ENCODE peak calls at places on chromosome 22, in nine cellular contexts. X is MV-4-11; L is endothelial cell; Y is pancreas; E is NCI-H2029 treated with DMSO at 0.1 percent for 48 hours; G is T follicular helper cell; I is activated T-helper 1 cell treated with Interleukin-2 at 50 U/mL for 16 hours; S is DMS153; J is stimulated activated CD8-positive, alpha-beta memory T cell treated with anti-CD3 and anti-CD28 coated beads, Interleukin-12 subunit alpha, Interleukin-12 subunit beta, amount 100 ng/mL, for 4 hours. M is an unnamed sample.

GRCh38 chr22:22009661-22010060 is 27.1 kb upstream of the TOP3B start:
- DNase-seq in S (no peak), G (no peak), X (no peak), L (no peak), J (no peak), I (no peak), Y (no peak), E (no peak), M (no peak)

GRCh38 chr22:45014658-45015057 is 4.9 kb upstream of the PHF21B start:
- DNase-seq in G (no peak), L (no peak), Y (no peak), J (no peak), X (no peak), S (no peak), E (no peak), I (no peak), M (no peak)

GRCh38 chr22:46547179-46547882 is 9.9 kb upstream of the CELSR1 start:
- DNase-seq in E (no peak), J (no peak), G (no peak), I (no peak), X (peak), S (no peak), L (no peak), Y (no peak), M (no peak)

GRCh38 chr22:19062909-19063308 is 59.3 kb downstream of the DGCR2 start:
- DNase-seq in I (no peak), G (no peak), S (no peak), Y (peak), L (no peak), J (no peak), X (no peak), E (no peak), M (no peak)

GRCh38 chr22:50529416-50530279 is at the start of gene TYMP:
- DNase-seq in L (no peak), S (no peak), J (peak), E (no peak), G (no peak), Y (peak), I (peak), X (peak), M (no peak)

GRCh38 chr22:48275412-48275811 is 1513.0 kb downstream of the TBC1D22A start:
- DNase-seq in I (no peak), E (no peak), Y (no peak), X (no peak), J (no peak), S (no peak), G (no peak), L (no peak), M (no peak)

GRCh38 chr22:21726650-21727049 is 8.9 kb downstream of the YPEL1 start:
- DNase-seq in G (no peak), X (peak), Y (peak), I (no peak), E (no peak), S (no peak), L (peak), J (no peak), M (no peak)

GRCh38 chr22:47734511-47734910 is 972.1 kb downstream of the TBC1D22A start:
- DNase-seq in E (no peak), J (no peak), Y (no peak), L (no peak), G (no peak), I (no peak), X (no peak), S (no peak), M (no peak)

GRCh38 chr22:48758905-48759875 is 1068.5 kb downstream of the BRD1 start:
- DNase-seq in S (no peak), L (no peak), J (no peak), G (no peak), X (no peak), Y (no peak), E (no peak), I (no peak), M (no peak)

GRCh38 chr22:30606455-30607299 is at the start of gene TCN2:
- DNase-seq in J (no peak), L (peak), I (no peak), G (no peak), X (peak), E (peak), S (peak), Y (peak), M (no peak)

GRCh38 chr22:38075105-38075825 is 8.7 kb downstream of the SLC16A8 start:
- DNase-seq in Y (peak), L (no peak), G (no peak), J (no peak), E (no peak), S (no peak), X (no peak), I (no peak), M (no peak)

GRCh38 chr22:36921309-36922096 is 8.1 kb downstream of the CSF2RB start:
- DNase-seq in E (no peak), J (no peak), I (no peak), L (no peak), S (no peak), X (peak), G (no peak), Y (no peak), M (no peak)

GRCh38 chr22:35440129-35440528 is 40.2 kb downstream of the MCM5 start:
- DNase-seq in I (no peak), S (no peak), G (no peak), L (no peak), Y (no peak), J (no peak), E (no peak), X (no peak), M (no peak)

GRCh38 chr22:28514314-28514713 is 165.3 kb downstream of the TTC28 start:
- DNase-seq in G (no peak), X (no peak), Y (no peak), E (no peak), J (no peak), I (no peak), S (no peak), L (no peak), M (no peak)

GRCh38 chr22:46150615-46151423 is 493 bp downstream of the PPARA start:
- DNase-seq in E (no peak), Y (peak), S (no peak), J (peak), I (peak), X (no peak), G (peak), L (peak), M (peak)

GRCh38 chr22:49152930-49153770 is 674.5 kb downstream of the BRD1 start:
- DNase-seq in E (no peak), J (no peak), X (no peak), I (no peak), L (no peak), S (no peak), G (no peak), Y (no peak), M (no peak)

GRCh38 chr22:46180370-46181137 is 30.2 kb downstream of the PPARA start:
- DNase-seq in Y (no peak), E (no peak), S (no peak), I (no peak), X (no peak), G (no peak), J (no peak), L (no peak), M (no peak)

GRCh38 chr22:46731246-46732040 is 6.6 kb downstream of the CERK start:
- DNase-seq in G (no peak), J (no peak), E (peak), X (no peak), L (no peak), S (peak), Y (peak), I (no peak), M (no peak)

GRCh38 chr22:22721681-22722309 is 77.4 kb downstream of the GGTLC2 start:
- DNase-seq in X (peak), E (no peak), L (no peak), J (peak), I (no peak), S (no peak), Y (no peak), G (no peak), M (no peak)

GRCh38 chr22:49574205-49574604 is 253.5 kb downstream of the BRD1 start:
- DNase-seq in Y (no peak), I (no peak), S (no peak), X (no peak), E (no peak), G (no peak), J (no peak), L (no peak), M (no peak)

GRCh38 chr22:38681784-38682335 is at the start of gene TOMM22:
- DNase-seq in S (peak), J (peak), Y (peak), E (peak), I (peak), X (peak), G (peak), L (peak), M (peak)

GRCh38 chr22:48981671-48982070 is 846.0 kb downstream of the BRD1 start:
- DNase-seq in G (no peak), Y (no peak), I (no peak), X (no peak), E (no peak), J (no peak), S (no peak), L (no peak), M (no peak)

GRCh38 chr22:46696225-46696518 is 41.9 kb downstream of the CERK start:
- DNase-seq in Y (peak), G (no peak), I (no peak), L (no peak), J (no peak), S (no peak), X (no peak), E (no peak), M (no peak)

GRCh38 chr22:43555561-43556515 is 144.0 kb downstream of the MPPED1 start:
- DNase-seq in Y (no peak), I (no peak), J (no peak), X (no peak), S (no peak), G (no peak), E (no peak), L (no peak), M (no peak)

GRCh38 chr22:20024225-20025087 is 3.5 kb downstream of the TANGO2 start:
- DNase-seq in X (no peak), G (no peak), S (no peak), Y (no peak), E (no peak), I (no peak), L (no peak), J (no peak), M (no peak)

M was measured in effector CD8-positive, alpha-beta T cell.